ENCODE peak calls at places on chromosomes 5 and 9, in four cellular contexts. One of them, this sample, is unnamed.

GRCh38 chr5:28523887-28524637 is 1485.7 kb upstream of the CDH9 start:
- DNase-seq in GM12878: no peak
- DNase-seq in GM12891: no peak
- DNase-seq in H1: no peak
- DNase-seq in this sample: no peak

GRCh38 chr5:92652735-92653134 is 928.3 kb downstream of the NR2F1-AS1 start:
- DNase-seq in GM12891: no peak
- DNase-seq in GM12878: no peak
- DNase-seq in H1: no peak
- DNase-seq in this sample: no peak

GRCh38 chr9:99180199-99180598 is 41.5 kb downstream of the ALG2 start:
- DNase-seq in H1: no peak
- DNase-seq in GM12878: no peak
- DNase-seq in GM12891: no peak
- DNase-seq in this sample: no peak

GRCh38 chr5:55982957-55983381 is 11.8 kb downstream of the IL6ST start:
- DNase-seq in GM12891: no peak
- DNase-seq in GM12878: no peak
- DNase-seq in H1: no peak
- DNase-seq in this sample: no peak

GRCh38 chr9:79195904-79196303 is 375.9 kb upstream of the TLE4 start:
- DNase-seq in H1: no peak
- DNase-seq in GM12878: no peak
- DNase-seq in GM12891: no peak
- DNase-seq in this sample: no peak

GRCh38 chr5:176739461-176740051 is 70.8 kb upstream of the UNC5A start:
- DNase-seq in H1: no peak
- DNase-seq in GM12891: no peak
- DNase-seq in GM12878: no peak
- DNase-seq in this sample: no peak

GRCh38 chr5:95520176-95520575 is 34.6 kb downstream of the SKIC3 start:
- DNase-seq in GM12891: no peak
- DNase-seq in GM12878: no peak
- DNase-seq in H1: no peak
- DNase-seq in this sample: no peak

GRCh38 chr5:31476607-31477200 is 55.2 kb downstream of the DROSHA start:
- DNase-seq in GM12891: no peak
- DNase-seq in GM12878: no peak
- DNase-seq in H1: no peak
- DNase-seq in this sample: no peak

GRCh38 chr5:160023883-160024635 is 15.1 kb downstream of the TTC1 start:
- DNase-seq in H1: no peak
- DNase-seq in GM12878: no peak
- DNase-seq in GM12891: no peak
- DNase-seq in this sample: no peak

GRCh38 chr9:137948642-137949041 is 71.1 kb downstream of the CACNA1B start:
- DNase-seq in GM12878: no peak
- DNase-seq in H1: no peak
- DNase-seq in GM12891: no peak
- DNase-seq in this sample: no peak

GRCh38 chr5:10400834-10401233 is 40.8 kb upstream of the ROPN1L start:
- DNase-seq in GM12891: no peak
- DNase-seq in GM12878: no peak
- DNase-seq in H1: no peak
- DNase-seq in this sample: no peak

GRCh38 chr5:144857454-144857853 is 686.8 kb downstream of the KCTD16 start:
- DNase-seq in GM12878: no peak
- DNase-seq in H1: no peak
- DNase-seq in GM12891: no peak
- DNase-seq in this sample: no peak

GRCh38 chr5:35956429-35956828 is 18.0 kb upstream of the CAPSL start:
- DNase-seq in GM12878: no peak
- DNase-seq in GM12891: no peak
- DNase-seq in H1: no peak
- DNase-seq in this sample: no peak

GRCh38 chr5:9207820-9208418 is 338.0 kb downstream of the SEMA5A start:
- DNase-seq in H1: no peak
- DNase-seq in GM12878: no peak
- DNase-seq in GM12891: no peak
- DNase-seq in this sample: no peak

GRCh38 chr9:91191443-91192378 is 170.0 kb downstream of the AUH start:
- DNase-seq in H1: no peak
- DNase-seq in GM12891: no peak
- DNase-seq in GM12878: no peak
- DNase-seq in this sample: no peak

GRCh38 chr9:4327504-4328191 is 27.8 kb upstream of the GLIS3 start:
- DNase-seq in H1: no peak
- DNase-seq in GM12891: no peak
- DNase-seq in GM12878: no peak
- DNase-seq in this sample: no peak

GRCh38 chr9:13279284-13280162 is at the start of gene MPDZ:
- DNase-seq in H1: peak
- DNase-seq in GM12878: no peak
- DNase-seq in GM12891: no peak
- DNase-seq in this sample: no peak

GRCh38 chr5:110342683-110343082 is 383.8 kb downstream of the TMEM232 start:
- DNase-seq in GM12891: no peak
- DNase-seq in H1: no peak
- DNase-seq in GM12878: no peak
- DNase-seq in this sample: no peak

GRCh38 chr9:117138257-117138656 is 276.6 kb downstream of the ASTN2 start:
- DNase-seq in GM12878: no peak
- DNase-seq in GM12891: no peak
- DNase-seq in H1: no peak
- DNase-seq in this sample: no peak

GRCh38 chr9:99138424-99139284 is 33.7 kb downstream of the TGFBR1 start:
- DNase-seq in GM12891: no peak
- DNase-seq in GM12878: no peak
- DNase-seq in H1: no peak
- DNase-seq in this sample: no peak

GRCh38 chr9:18947772-18948391 is 85.1 kb downstream of the SAXO1 start:
- DNase-seq in H1: no peak
- DNase-seq in GM12878: no peak
- DNase-seq in GM12891: no peak
- DNase-seq in this sample: no peak

GRCh38 chr9:112334319-112334828 is 955 bp upstream of the PTBP3 start:
- DNase-seq in GM12878: no peak
- DNase-seq in GM12891: no peak
- DNase-seq in H1: no peak
- DNase-seq in this sample: no peak

GRCh38 chr9:92770005-92770995 is 5.7 kb upstream of the BICD2 start:
- DNase-seq in GM12878: no peak
- DNase-seq in H1: no peak
- DNase-seq in GM12891: no peak
- DNase-seq in this sample: no peak

GRCh38 chr5:151026674-151027073 is 6.3 kb downstream of the GPX3 start:
- DNase-seq in GM12878: no peak
- DNase-seq in H1: no peak
- DNase-seq in GM12891: no peak
- DNase-seq in this sample: no peak

GRCh38 chr5:181200816-181201215 is 4.2 kb downstream of the TRIM7 start:
- DNase-seq in H1: no peak
- DNase-seq in GM12891: no peak
- DNase-seq in GM12878: no peak
- DNase-seq in this sample: no peak

GRCh38 chr5:169656125-169656990 is 19.3 kb downstream of the DOCK2 start:
- DNase-seq in GM12891: peak
- DNase-seq in H1: no peak
- DNase-seq in GM12878: peak
- DNase-seq in this sample: peak

GRCh38 chr5:143515829-143516228 is 112.3 kb upstream of the NR3C1 start:
- DNase-seq in GM12891: no peak
- DNase-seq in GM12878: no peak
- DNase-seq in H1: no peak
- DNase-seq in this sample: no peak

GRCh38 chr9:114112325-114112724 is 13.2 kb upstream of the KIF12 start:
- DNase-seq in GM12878: no peak
- DNase-seq in H1: no peak
- DNase-seq in GM12891: no peak
- DNase-seq in this sample: no peak

GRCh38 chr5:142944140-142944539 is 174.0 kb downstream of the ARHGAP26 start:
- DNase-seq in GM12891: no peak
- DNase-seq in H1: no peak
- DNase-seq in GM12878: no peak
- DNase-seq in this sample: no peak

GRCh38 chr5:141734501-141735231 is 52.6 kb upstream of the ARAP3 start:
- DNase-seq in GM12878: no peak
- DNase-seq in GM12891: no peak
- DNase-seq in H1: no peak
- DNase-seq in this sample: no peak

GRCh38 chr5:17966636-17967402 is 332.6 kb downstream of the TAF11L14 start:
- DNase-seq in H1: no peak
- DNase-seq in GM12878: no peak
- DNase-seq in GM12891: no peak
- DNase-seq in this sample: no peak

GRCh38 chr5:128538249-128539037 is 398 bp upstream of the FBN2 start:
- DNase-seq in H1: peak
- DNase-seq in GM12891: no peak
- DNase-seq in GM12878: no peak
- DNase-seq in this sample: no peak

GRCh38 chr9:34457266-34458012 is 931 bp downstream of the FAM219A start:
- DNase-seq in GM12891: no peak
- DNase-seq in H1: peak
- DNase-seq in GM12878: no peak
- DNase-seq in this sample: no peak

DNA sequence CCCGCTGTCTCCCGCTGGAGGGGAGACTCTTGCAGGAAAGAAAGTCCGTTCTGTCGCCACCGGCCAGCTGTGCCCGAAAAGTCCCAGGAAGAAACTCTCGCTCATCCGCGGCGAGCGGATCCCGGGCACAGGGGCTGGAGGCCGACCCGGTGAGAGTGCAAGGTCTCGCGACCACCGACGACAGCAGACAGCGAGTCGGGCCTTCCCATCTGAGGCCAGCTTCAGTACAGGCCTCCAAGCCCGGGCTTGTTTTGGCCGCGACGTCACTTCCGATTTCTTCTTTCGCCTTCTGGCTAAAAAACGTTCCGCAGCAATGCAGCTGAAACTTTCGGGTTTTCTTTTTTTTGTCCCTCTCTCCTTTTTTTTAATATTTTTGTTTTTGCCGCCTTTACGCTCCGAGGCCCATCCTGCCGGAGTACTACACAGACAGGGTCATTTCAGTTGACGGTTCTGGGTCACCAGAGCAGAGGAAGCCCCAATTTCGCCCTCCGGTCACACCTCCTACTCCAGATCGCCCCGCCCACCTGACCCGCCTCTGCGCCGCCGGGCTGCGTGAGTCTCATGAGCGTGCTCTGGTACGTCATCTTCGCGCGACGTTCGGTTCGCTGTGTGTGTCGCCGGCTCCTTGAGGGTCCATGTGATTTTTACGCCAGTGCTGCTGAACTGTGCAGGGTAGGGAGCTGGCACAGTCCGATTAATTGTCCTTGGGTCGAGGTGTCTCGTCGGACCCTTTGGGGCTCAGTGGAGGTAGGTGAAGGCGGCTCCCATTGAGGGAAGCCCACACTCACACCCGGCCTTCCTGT is at the start of the genes ANKRA2 and UTP15:
- DNase-seq in H1: peak
- DNase-seq in GM12891: peak
- DNase-seq in GM12878: peak
- DNase-seq in this sample: peak
- TF ChIP-seq POLR2A in H1: peak
- TF ChIP-seq POLR2A in GM12891: peak
- TF ChIP-seq POLR2A in GM12878: peak
- TF ChIP-seq POLR2A in this sample: peak

DNA sequence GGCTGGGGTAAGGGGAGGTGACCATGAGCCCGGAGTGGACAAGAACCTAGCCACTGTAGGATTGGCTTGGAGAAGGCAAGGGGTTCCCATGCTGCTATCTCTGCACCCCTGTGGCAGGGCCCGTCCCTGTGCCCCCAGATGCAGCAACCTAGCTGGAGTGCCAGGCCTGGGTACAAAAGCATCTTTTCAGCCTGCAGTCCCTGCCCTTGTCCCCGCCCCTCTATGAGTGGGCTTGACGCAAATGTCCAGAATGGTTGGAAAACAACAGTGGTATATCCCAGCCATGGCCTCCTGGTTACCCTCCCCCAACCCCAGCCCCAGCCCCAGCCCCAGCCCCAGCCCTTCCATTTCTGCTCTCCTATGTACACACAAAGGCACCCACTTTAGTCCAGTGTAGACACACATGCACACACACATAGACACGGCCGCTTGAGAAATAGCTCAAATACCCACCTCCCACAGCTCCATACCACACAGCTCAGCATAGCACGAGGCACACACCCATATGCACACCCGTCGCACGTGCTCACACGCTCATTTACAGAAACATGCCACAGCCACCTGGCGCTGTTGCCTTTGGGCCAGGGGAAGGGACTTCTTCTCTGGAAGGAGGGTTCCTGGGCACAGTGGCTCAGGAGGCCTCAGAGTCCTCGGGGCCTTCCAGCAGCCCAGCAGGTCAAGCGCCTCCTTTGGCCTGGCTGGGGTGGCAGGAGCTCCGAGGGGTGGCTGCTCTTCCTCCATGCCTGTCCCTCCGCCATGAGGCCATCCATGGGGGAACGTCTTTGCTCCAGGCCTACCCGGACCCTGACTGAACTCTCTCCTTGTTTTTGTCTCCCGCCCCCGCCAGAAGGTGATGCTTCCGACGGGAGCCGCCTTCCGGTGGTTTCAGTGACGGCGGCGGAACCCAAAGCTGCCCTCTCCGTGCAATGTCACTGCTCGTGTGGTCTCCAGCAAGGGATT is 34.1 kb downstream of the CXXC5 start:
- DNase-seq in GM12878: no peak
- DNase-seq in H1: no peak
- DNase-seq in GM12891: no peak
- DNase-seq in this sample: no peak
- TF ChIP-seq TAF1 in GM12878: no peak
- TF ChIP-seq TAF1 in H1: no peak
- TF ChIP-seq TAF1 in GM12891: no peak
- TF ChIP-seq TAF1 in this sample: no peak

GRCh38 chr9:125706661-125707539 is at the start of gene MAPKAP1:
- DNase-seq in H1: peak
- DNase-seq in GM12891: peak
- DNase-seq in GM12878: peak
- DNase-seq in this sample: peak
- TF ChIP-seq POLR2A in H1: no peak
- TF ChIP-seq POLR2A in GM12891: peak
- TF ChIP-seq POLR2A in GM12878: peak
- TF ChIP-seq POLR2A in this sample: peak

DNA sequence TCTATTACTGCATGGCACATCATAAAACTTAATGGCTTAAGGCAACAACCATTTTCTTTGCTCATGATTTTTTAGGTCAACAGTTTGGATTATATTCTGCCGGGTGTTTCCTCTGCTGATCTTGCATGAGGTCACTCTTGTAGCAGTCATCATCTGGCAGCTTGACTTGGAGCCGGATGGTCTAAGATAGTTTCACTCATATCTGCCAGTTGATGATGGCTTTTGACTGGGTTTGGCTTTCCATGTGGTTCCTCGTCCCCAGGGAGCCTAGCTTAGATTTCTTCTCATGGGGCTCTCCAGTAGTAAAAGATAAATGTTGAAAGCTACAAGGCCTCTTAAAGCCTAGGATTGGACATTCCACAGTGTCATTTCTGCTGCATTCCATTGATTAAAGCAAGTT is 27.4 kb downstream of the LNPEP start:
- DNase-seq in GM12878: peak
- DNase-seq in H1: no peak
- DNase-seq in GM12891: no peak
- DNase-seq in this sample: no peak
- TF ChIP-seq TAF1 in GM12878: no peak
- TF ChIP-seq TAF1 in H1: no peak
- TF ChIP-seq TAF1 in GM12891: no peak
- TF ChIP-seq TAF1 in this sample: no peak

GRCh38 chr5:15499528-15500325 is at the start of gene FBXL7:
- DNase-seq in GM12878: no peak
- DNase-seq in H1: peak
- DNase-seq in GM12891: peak
- DNase-seq in this sample: no peak
- TF ChIP-seq POLR2A in GM12878: no peak
- TF ChIP-seq POLR2A in H1: no peak
- TF ChIP-seq POLR2A in GM12891: no peak
- TF ChIP-seq POLR2A in this sample: no peak

This sample was measured in GM12892.